ENCODE peak calls at places on chromosomes 6 and 20, in five cellular contexts. One of them, this sample, is unnamed.

GRCh38 chr6:83883240-83883639 is 23.8 kb downstream of the CYB5R4 start:
- DNase-seq in SK-MEL-5: no peak
- DNase-seq in CD4-positive, alpha-beta memory T cell: no peak
- DNase-seq in OCI-LY7: no peak
- DNase-seq in fibroblast of mammary gland: no peak
- DNase-seq in this sample: no peak

GRCh38 chr20:2130668-2131067 is 29.0 kb downstream of the STK35 start:
- DNase-seq in SK-MEL-5: no peak
- DNase-seq in CD4-positive, alpha-beta memory T cell: no peak
- DNase-seq in OCI-LY7: no peak
- DNase-seq in fibroblast of mammary gland: no peak
- DNase-seq in this sample: no peak

GRCh38 chr6:141963543-141964295 is 169.0 kb upstream of the GJE1 start:
- DNase-seq in SK-MEL-5: no peak
- DNase-seq in CD4-positive, alpha-beta memory T cell: no peak
- DNase-seq in OCI-LY7: no peak
- DNase-seq in fibroblast of mammary gland: peak
- DNase-seq in this sample: no peak

GRCh38 chr6:130282234-130282995 is 59.7 kb upstream of the SAMD3 start:
- DNase-seq in SK-MEL-5: peak
- DNase-seq in CD4-positive, alpha-beta memory T cell: peak
- DNase-seq in OCI-LY7: peak
- DNase-seq in fibroblast of mammary gland: peak
- DNase-seq in this sample: no peak

GRCh38 chr6:143123081-143123480 is 62.4 kb downstream of the AIG1 start:
- DNase-seq in SK-MEL-5: no peak
- DNase-seq in CD4-positive, alpha-beta memory T cell: no peak
- DNase-seq in OCI-LY7: no peak
- DNase-seq in fibroblast of mammary gland: peak
- DNase-seq in this sample: no peak

GRCh38 chr6:39366875-39367618 is 44.5 kb upstream of the KCNK16 start:
- DNase-seq in SK-MEL-5: no peak
- DNase-seq in CD4-positive, alpha-beta memory T cell: no peak
- DNase-seq in OCI-LY7: no peak
- DNase-seq in fibroblast of mammary gland: no peak
- DNase-seq in this sample: no peak

GRCh38 chr6:31896493-31896855 is 1.0 kb downstream of the EHMT2 start:
- DNase-seq in SK-MEL-5: no peak
- DNase-seq in CD4-positive, alpha-beta memory T cell: no peak
- DNase-seq in OCI-LY7: no peak
- DNase-seq in fibroblast of mammary gland: no peak
- DNase-seq in this sample: no peak

GRCh38 chr20:44601801-44602204 is 19.4 kb downstream of the PKIG start:
- DNase-seq in SK-MEL-5: peak
- DNase-seq in CD4-positive, alpha-beta memory T cell: no peak
- DNase-seq in OCI-LY7: no peak
- DNase-seq in fibroblast of mammary gland: peak
- DNase-seq in this sample: peak

This sample was measured in Daoy.